ENCODE peak calls at places on chromosomes 5 and 9, in nine cellular contexts. C, S, K, V, U, N, Z, L and B are unnamed samples.
A peak's percentile ranks its signal among the peaks of the same experiment; 100 is the strongest.

GRCh38 chr5:53453898-53454837 is 26.3 kb upstream of the FST start:
- DNase-seq in C (no peak), S (no peak), K (no peak), V (no peak), U (no peak), N (no peak), Z (no peak), L (no peak), B (no peak)

GRCh38 chr9:27945386-27945785 is 372.1 kb upstream of the C9orf72 start:
- DNase-seq in C (no peak), S (no peak), K (no peak), V (no peak), U (no peak), N (no peak), Z (no peak), L (no peak), B (no peak)

GRCh38 chr5:88663793-88664216 is 219.2 kb downstream of the MEF2C start:
- DNase-seq in C (no peak), S (no peak), K (no peak), V (no peak), U (no peak), N (no peak), Z (no peak), L (no peak), B (no peak)

GRCh38 chr9:69307446-69308216 is 17.4 kb upstream of the ENTREP1 start:
- DNase-seq in C (peak; percentile 71), S (peak; percentile 36), K (no peak), V (no peak), U (peak; percentile 30), N (no peak), Z (no peak), L (no peak), B (peak; percentile 72)

GRCh38 chr5:167339205-167339604 is 952.2 kb upstream of the WWC1 start:
- DNase-seq in C (no peak), S (no peak), K (no peak), V (no peak), U (no peak), N (no peak), Z (no peak), L (no peak), B (no peak)

GRCh38 chr9:37974506-37975173 is 70.7 kb upstream of the SLC25A51 start:
- DNase-seq in C (no peak), S (no peak), K (no peak), V (no peak), U (no peak), N (no peak), Z (no peak), L (no peak), B (no peak)

GRCh38 chr5:3538886-3539285 is 56.7 kb upstream of the IRX1 start:
- DNase-seq in C (no peak), S (no peak), K (no peak), V (no peak), U (no peak), N (no peak), Z (no peak), L (no peak), B (no peak)

GRCh38 chr5:39648539-39649200 is 223.9 kb upstream of the DAB2 start:
- DNase-seq in C (peak; percentile 23), S (no peak), K (no peak), V (no peak), U (no peak), N (no peak), Z (no peak), L (no peak), B (no peak)

GRCh38 chr9:89631381-89631780 is 26.6 kb downstream of the GADD45G start:
- DNase-seq in C (no peak), S (no peak), K (no peak), V (no peak), U (no peak), N (no peak), Z (no peak), L (no peak), B (no peak)

GRCh38 chr5:116709082-116709481 is 134.5 kb upstream of the SEMA6A start:
- DNase-seq in C (no peak), S (no peak), K (no peak), V (no peak), U (no peak), N (no peak), Z (no peak), L (no peak), B (no peak)